ENCODE peak calls at places on chromosomes 11 and 22, in ten cellular contexts. W is uterus; O is Peyer's patch; Q is left lung; D is CD8-positive, alpha-beta memory T cell; Z is stomach; A is AG04450; K is left ventricle myocardium inferior; S is heart right ventricle; R is keratinocyte. L is an unnamed sample.

GRCh38 chr22:35318346-35319215 is 18.9 kb downstream of the TOM1 start:
- DNase-seq in W (no peak), O (no peak), Q (no peak), D (no peak), Z (no peak), A (no peak), K (no peak), S (no peak), R (no peak), L (no peak)

GRCh38 chr11:113992459-113993105 is 17.7 kb downstream of the HTR3A start:
- DNase-seq in W (no peak), O (no peak), Q (no peak), D (no peak), Z (no peak), A (no peak), K (no peak), S (no peak), R (no peak), L (no peak)

GRCh38 chr11:125679397-125679796 is 1.2 kb downstream of the ACRV1 start:
- DNase-seq in W (no peak), O (no peak), Q (no peak), D (no peak), Z (no peak), A (no peak), K (no peak), S (no peak), R (no peak), L (no peak)

GRCh38 chr11:4480577-4481539 is 1.6 kb upstream of the OR52K1 start:
- DNase-seq in W (no peak), O (no peak), Q (no peak), D (no peak), Z (no peak), A (no peak), K (no peak), S (no peak), R (peak; percentile 41), L (no peak)

GRCh38 chr11:111870522-111870886 is 877 bp downstream of the ALG9 start:
- DNase-seq in W (no peak), O (no peak), Q (no peak), D (no peak), Z (no peak), A (no peak), K (no peak), S (no peak), R (no peak), L (no peak)

GRCh38 chr11:67293090-67293489 is 4.0 kb downstream of the ANKRD13D start:
- DNase-seq in W (no peak), O (no peak), Q (no peak), D (no peak), Z (no peak), A (no peak), K (no peak), S (no peak), R (peak; percentile 89), L (no peak)

GRCh38 chr22:38454361-38455062 is 487 bp downstream of the KCNJ4 start:
- DNase-seq in W (no peak), O (no peak), Q (no peak), D (no peak), Z (no peak), A (no peak), K (no peak), S (no peak), R (no peak), L (no peak)

GRCh38 chr11:67045314-67045713 is 11.3 kb upstream of the RHOD start:
- DNase-seq in W (peak; percentile 23), O (no peak), Q (no peak), D (no peak), Z (no peak), A (peak; percentile 69), K (no peak), S (no peak), R (no peak), L (no peak)

GRCh38 chr11:6650980-6651379 is 4.6 kb downstream of the DCHS1 start:
- DNase-seq in W (no peak), O (no peak), Q (no peak), D (no peak), Z (no peak), A (no peak), K (no peak), S (no peak), R (no peak), L (no peak)

GRCh38 chr11:3057069-3057963 is at the start of gene CARS1:
- DNase-seq in W (peak; percentile 95), O (peak; percentile 93), Q (peak; percentile 99), D (peak; percentile 94), Z (peak; percentile 96), A (peak; percentile 86), K (peak; percentile 97), S (peak; percentile 96), R (peak; percentile 45), L (peak; percentile 93)

GRCh38 chr11:3055881-3056280 is 1.3 kb downstream of the CARS1 start:
- DNase-seq in W (no peak), O (no peak), Q (no peak), D (no peak), Z (no peak), A (no peak), K (no peak), S (no peak), R (no peak), L (no peak)

GRCh38 chr11:3058753-3059664 is 1.8 kb upstream of the CARS1 start:
- DNase-seq in W (no peak), O (no peak), Q (no peak), D (no peak), Z (no peak), A (peak; percentile 70), K (no peak), S (no peak), R (no peak), L (no peak)

GRCh38 chr11:3056296-3057068 is 741 bp downstream of the CARS1 start:
- DNase-seq in W (no peak), O (no peak), Q (no peak), D (peak; percentile 10), Z (peak; percentile 54), A (no peak), K (no peak), S (no peak), R (no peak), L (peak; percentile 41)

GRCh38 chr11:3060436-3061025 is 3.3 kb upstream of the CARS1 start:
- DNase-seq in W (no peak), O (no peak), Q (no peak), D (no peak), Z (no peak), A (no peak), K (no peak), S (no peak), R (no peak), L (no peak)
- H3K27ac ChIP-seq in W (no peak overlapping the region), O (no peak overlapping the region), Q (no peak overlapping the region), D (no peak overlapping the region), Z (no peak overlapping the region), A (no peak overlapping the region), K (no peak overlapping the region), S (no peak overlapping the region), R (no peak overlapping the region), L (no peak overlapping the region)

GRCh38 chr11:45665933-45666647 is 668 bp upstream of the CHST1 start:
- DNase-seq in W (no peak), O (no peak), Q (no peak), D (no peak), Z (no peak), A (no peak), K (no peak), S (no peak), R (no peak), L (no peak)
- H3K4me3 ChIP-seq in W (peak overlapping the region; percentile 45), O (no peak overlapping the region), Q (no peak overlapping the region), D (no peak overlapping the region), Z (peak overlapping the region; percentile 63), A (no peak overlapping the region), K (peak overlapping the region; percentile 86), S (peak overlapping the region; percentile 69), R (no peak overlapping the region), L (no peak overlapping the region)

DNA sequence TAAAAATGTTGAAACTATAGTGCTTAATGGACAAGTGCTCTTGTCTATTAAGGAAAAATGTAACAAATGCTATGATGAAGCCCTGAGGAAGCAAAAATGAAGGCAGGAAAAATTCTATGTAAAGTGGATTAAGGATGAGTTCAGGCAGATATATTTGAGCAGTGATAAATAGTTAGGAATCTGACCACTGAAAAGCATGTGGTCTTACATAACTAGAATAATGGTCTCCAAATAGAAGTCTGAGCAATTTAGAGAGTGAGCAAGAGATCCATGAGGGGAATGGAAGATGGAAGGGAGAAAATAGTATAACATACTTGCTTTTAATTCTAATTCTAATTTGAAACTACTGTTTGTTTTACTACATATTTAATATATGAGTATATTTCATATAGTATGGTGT is 510.6 kb upstream of the ARHGAP42 start:
- DNase-seq in W (no peak), O (no peak), Q (no peak), D (no peak), Z (no peak), A (no peak), K (no peak), S (no peak), R (no peak), L (no peak)
- H3K9me3 ChIP-seq in W (no peaks in the 10 kb centered on the region), O (no peaks in the 10 kb centered on the region), Q (no peaks in the 10 kb centered on the region), D (no peaks in the 10 kb centered on the region), Z (no peaks in the 10 kb centered on the region), A (no peaks in the 10 kb centered on the region), K (no peaks in the 10 kb centered on the region), S (no peaks in the 10 kb centered on the region), R (no peaks in the 10 kb centered on the region), L (no peaks in the 10 kb centered on the region)

GRCh38 chr11:76823481-76824028 is 37.2 kb upstream of the ACER3 start:
- DNase-seq in W (no peak), O (no peak), Q (no peak), D (no peak), Z (no peak), A (no peak), K (no peak), S (peak; percentile 80), R (peak; percentile 81), L (no peak)

GRCh38 chr11:76822406-76822805 is 38.3 kb upstream of the ACER3 start:
- DNase-seq in W (no peak), O (no peak), Q (no peak), D (no peak), Z (no peak), A (no peak), K (no peak), S (no peak), R (no peak), L (no peak)

GRCh38 chr11:76824083-76824939 is 36.4 kb upstream of the ACER3 start:
- DNase-seq in W (no peak), O (no peak), Q (no peak), D (no peak), Z (no peak), A (no peak), K (no peak), S (peak; percentile 40), R (peak; percentile 49), L (no peak)

GRCh38 chr11:76824980-76825725 is 35.6 kb upstream of the ACER3 start:
- DNase-seq in W (no peak), O (no peak), Q (no peak), D (no peak), Z (no peak), A (no peak), K (no peak), S (no peak), R (peak; percentile 92), L (no peak)

DNA sequence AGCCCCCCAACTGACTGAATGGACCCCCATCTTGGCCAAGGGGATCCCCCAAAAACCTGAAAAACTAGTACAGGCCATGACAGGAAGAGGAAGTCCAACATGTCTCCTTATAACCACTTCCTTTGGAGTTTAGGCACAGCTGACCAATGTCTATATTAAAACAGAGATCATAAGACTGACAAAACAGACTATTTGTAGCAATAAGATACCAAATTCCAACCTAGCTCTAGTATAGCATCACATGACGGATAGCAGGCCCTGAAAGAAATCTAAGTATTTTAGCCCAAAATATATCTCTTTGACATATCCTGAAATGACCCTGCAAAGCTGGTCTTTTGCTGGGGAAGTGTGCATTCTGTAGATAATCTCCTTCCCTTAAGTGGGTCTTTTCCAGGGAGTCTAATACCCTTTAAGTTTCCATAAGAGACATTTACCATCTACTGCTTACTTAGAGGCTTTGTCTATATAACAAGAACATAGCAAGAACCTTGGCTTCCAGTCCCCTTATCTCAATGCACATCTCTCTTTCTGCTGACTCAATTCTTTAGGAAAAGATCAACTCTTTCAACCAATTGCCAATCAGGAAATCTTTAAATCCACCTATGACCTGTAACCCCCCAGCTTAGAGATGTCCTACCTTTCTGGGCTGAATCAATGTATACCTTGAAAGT is 34.9 kb upstream of the ACER3 start:
- DNase-seq in W (no peak), O (no peak), Q (no peak), D (no peak), Z (no peak), A (no peak), K (no peak), S (no peak), R (no peak), L (no peak)
- H3K27ac ChIP-seq in W (no peak overlapping the region), O (no peak overlapping the region), Q (peak overlapping the region; percentile 19), D (peak overlapping the region; percentile 70), Z (no peak overlapping the region), A (no peak overlapping the region), K (peak overlapping the region; percentile 94), S (no peak overlapping the region), R (peak overlapping the region; percentile 83), L (no peak overlapping the region)